ENCODE peak calls at places on chromosome 11, in four cellular contexts. One of them, this sample, is unnamed.

GRCh38 chr11:6273188-6273587 is 13.6 kb downstream of the CCKBR start:
- DNase-seq in stimulated activated CD8-positive, alpha-beta memory T cell treated with anti-CD3 and anti-CD28 coated beads, Interleukin-15, amount 100 ng/mL, for 4 hours: no peak
- DNase-seq in uterus: no peak
- DNase-seq in psoas muscle: no peak
- DNase-seq in this sample: no peak

GRCh38 chr11:43825217-43825816 is 55.3 kb upstream of the ALKBH3 start:
- DNase-seq in stimulated activated CD8-positive, alpha-beta memory T cell treated with anti-CD3 and anti-CD28 coated beads, Interleukin-15, amount 100 ng/mL, for 4 hours: no peak
- DNase-seq in uterus: no peak
- DNase-seq in psoas muscle: no peak
- DNase-seq in this sample: peak; percentile 54

GRCh38 chr11:1310772-1311468 is 1.5 kb upstream of the TOLLIP start:
- DNase-seq in stimulated activated CD8-positive, alpha-beta memory T cell treated with anti-CD3 and anti-CD28 coated beads, Interleukin-15, amount 100 ng/mL, for 4 hours: peak; percentile 29
- DNase-seq in uterus: no peak
- DNase-seq in psoas muscle: no peak
- DNase-seq in this sample: no peak

GRCh38 chr11:130215531-130216220 is 56.1 kb downstream of the ST14 start:
- DNase-seq in stimulated activated CD8-positive, alpha-beta memory T cell treated with anti-CD3 and anti-CD28 coated beads, Interleukin-15, amount 100 ng/mL, for 4 hours: no peak
- DNase-seq in uterus: no peak
- DNase-seq in psoas muscle: no peak
- DNase-seq in this sample: no peak

GRCh38 chr11:100863080-100863581 is 176.0 kb downstream of the ARHGAP42 start:
- DNase-seq in stimulated activated CD8-positive, alpha-beta memory T cell treated with anti-CD3 and anti-CD28 coated beads, Interleukin-15, amount 100 ng/mL, for 4 hours: no peak
- DNase-seq in uterus: no peak
- DNase-seq in psoas muscle: peak; percentile 15
- DNase-seq in this sample: peak; percentile 80

GRCh38 chr11:122235615-122236014 is 119.6 kb upstream of the BLID start:
- DNase-seq in stimulated activated CD8-positive, alpha-beta memory T cell treated with anti-CD3 and anti-CD28 coated beads, Interleukin-15, amount 100 ng/mL, for 4 hours: no peak
- DNase-seq in uterus: peak; percentile 22
- DNase-seq in psoas muscle: peak; percentile 57
- DNase-seq in this sample: peak; percentile 61

GRCh38 chr11:118913411-118914125 is 12.2 kb downstream of the BCL9L start:
- DNase-seq in stimulated activated CD8-positive, alpha-beta memory T cell treated with anti-CD3 and anti-CD28 coated beads, Interleukin-15, amount 100 ng/mL, for 4 hours: no peak
- DNase-seq in uterus: peak; percentile 39
- DNase-seq in psoas muscle: no peak
- DNase-seq in this sample: no peak

GRCh38 chr11:70913715-70914231 is 338.6 kb downstream of the SHANK2 start:
- DNase-seq in stimulated activated CD8-positive, alpha-beta memory T cell treated with anti-CD3 and anti-CD28 coated beads, Interleukin-15, amount 100 ng/mL, for 4 hours: no peak
- DNase-seq in uterus: no peak
- DNase-seq in psoas muscle: no peak
- DNase-seq in this sample: no peak

GRCh38 chr11:16789560-16790483 is 51.4 kb downstream of the C11orf58 start:
- DNase-seq in stimulated activated CD8-positive, alpha-beta memory T cell treated with anti-CD3 and anti-CD28 coated beads, Interleukin-15, amount 100 ng/mL, for 4 hours: no peak
- DNase-seq in uterus: no peak
- DNase-seq in psoas muscle: no peak
- DNase-seq in this sample: no peak

GRCh38 chr11:11813288-11813962 is 28.3 kb upstream of the USP47 start:
- DNase-seq in stimulated activated CD8-positive, alpha-beta memory T cell treated with anti-CD3 and anti-CD28 coated beads, Interleukin-15, amount 100 ng/mL, for 4 hours: no peak
- DNase-seq in uterus: peak; percentile 40
- DNase-seq in psoas muscle: peak; percentile 20
- DNase-seq in this sample: peak; percentile 91

GRCh38 chr11:66906077-66906929 is 49.4 kb downstream of the LRFN4 start:
- DNase-seq in stimulated activated CD8-positive, alpha-beta memory T cell treated with anti-CD3 and anti-CD28 coated beads, Interleukin-15, amount 100 ng/mL, for 4 hours: no peak
- DNase-seq in uterus: no peak
- DNase-seq in psoas muscle: no peak
- DNase-seq in this sample: peak; percentile 29

GRCh38 chr11:119752324-119752723 is 23.3 kb upstream of the NECTIN1 start:
- DNase-seq in stimulated activated CD8-positive, alpha-beta memory T cell treated with anti-CD3 and anti-CD28 coated beads, Interleukin-15, amount 100 ng/mL, for 4 hours: no peak
- DNase-seq in uterus: no peak
- DNase-seq in psoas muscle: no peak
- DNase-seq in this sample: no peak

GRCh38 chr11:83241291-83241946 is 44.7 kb downstream of the CCDC90B start:
- DNase-seq in stimulated activated CD8-positive, alpha-beta memory T cell treated with anti-CD3 and anti-CD28 coated beads, Interleukin-15, amount 100 ng/mL, for 4 hours: no peak
- DNase-seq in uterus: peak; percentile 44
- DNase-seq in psoas muscle: no peak
- DNase-seq in this sample: peak; percentile 74

GRCh38 chr11:43399983-43400630 is 41.4 kb downstream of the TTC17 start:
- DNase-seq in stimulated activated CD8-positive, alpha-beta memory T cell treated with anti-CD3 and anti-CD28 coated beads, Interleukin-15, amount 100 ng/mL, for 4 hours: no peak
- DNase-seq in uterus: no peak
- DNase-seq in psoas muscle: no peak
- DNase-seq in this sample: no peak

GRCh38 chr11:71499546-71499945 is 27.5 kb upstream of the KRTAP5-7 start:
- DNase-seq in stimulated activated CD8-positive, alpha-beta memory T cell treated with anti-CD3 and anti-CD28 coated beads, Interleukin-15, amount 100 ng/mL, for 4 hours: no peak
- DNase-seq in uterus: no peak
- DNase-seq in psoas muscle: peak; percentile 59
- DNase-seq in this sample: no peak

GRCh38 chr11:43852057-43852636 is 28.5 kb upstream of the ALKBH3 start:
- DNase-seq in stimulated activated CD8-positive, alpha-beta memory T cell treated with anti-CD3 and anti-CD28 coated beads, Interleukin-15, amount 100 ng/mL, for 4 hours: peak; percentile 48
- DNase-seq in uterus: peak; percentile 33
- DNase-seq in psoas muscle: peak; percentile 33
- DNase-seq in this sample: peak; percentile 86

GRCh38 chr11:11620966-11621880 is 582 bp downstream of the GALNT18 start:
- DNase-seq in stimulated activated CD8-positive, alpha-beta memory T cell treated with anti-CD3 and anti-CD28 coated beads, Interleukin-15, amount 100 ng/mL, for 4 hours: no peak
- DNase-seq in uterus: peak; percentile 39
- DNase-seq in psoas muscle: peak; percentile 37
- DNase-seq in this sample: no peak

GRCh38 chr11:63520606-63521170 is 14.8 kb downstream of the LGALS12 start:
- DNase-seq in stimulated activated CD8-positive, alpha-beta memory T cell treated with anti-CD3 and anti-CD28 coated beads, Interleukin-15, amount 100 ng/mL, for 4 hours: no peak
- DNase-seq in uterus: no peak
- DNase-seq in psoas muscle: no peak
- DNase-seq in this sample: no peak

GRCh38 chr11:126570489-126570888 is 215.0 kb downstream of the ST3GAL4 start:
- DNase-seq in stimulated activated CD8-positive, alpha-beta memory T cell treated with anti-CD3 and anti-CD28 coated beads, Interleukin-15, amount 100 ng/mL, for 4 hours: no peak
- DNase-seq in uterus: no peak
- DNase-seq in psoas muscle: no peak
- DNase-seq in this sample: no peak

This sample was measured in fibroblast of pulmonary artery.